ENCODE peak calls at places on chromosomes 7 and 10, in ten cellular contexts. E, R, I, O, N, K, P, Y, V and S are unnamed samples.

GRCh38 chr10:102435529-102436233 is 3.3 kb upstream of the CUEDC2 start:
- DNase-seq in I (no peak), P (no peak), K (peak), V (peak), N (no peak), E (peak), R (no peak), O (no peak), Y (no peak), S (no peak)

GRCh38 chr7:158495780-158496179 is 91.8 kb downstream of the PTPRN2 start:
- DNase-seq in I (no peak), V (no peak), N (no peak), R (peak), O (no peak), K (peak), Y (no peak), P (peak), E (peak), S (peak)

GRCh38 chr10:91432175-91432574 is 22.0 kb downstream of the HECTD2 start:
- DNase-seq in I (no peak), K (no peak), Y (no peak), V (no peak), N (no peak), O (no peak), P (no peak), E (no peak), R (no peak), S (no peak)

GRCh38 chr10:29392376-29393021 is 103.6 kb downstream of the LYZL1 start:
- DNase-seq in N (no peak), K (no peak), V (no peak), R (peak), P (peak), Y (no peak), I (peak), O (no peak), E (peak), S (peak)

GRCh38 chr7:129821476-129821875 is 131.3 kb downstream of the UBE2H start:
- DNase-seq in E (no peak), O (no peak), K (no peak), I (no peak), P (no peak), R (no peak), Y (no peak), N (no peak), V (no peak), S (no peak)

GRCh38 chr7:151080091-151080521 is 503 bp downstream of the FASTK start:
- DNase-seq in R (no peak), Y (no peak), K (peak), V (no peak), I (peak), E (no peak), N (no peak), O (no peak), P (peak), S (no peak)

GRCh38 chr10:70579234-70580002 is 23.1 kb downstream of the PRF1 start:
- DNase-seq in O (no peak), R (no peak), V (no peak), I (no peak), P (no peak), K (peak), N (no peak), E (peak), Y (no peak), S (peak)

GRCh38 chr10:44173558-44173894 is 211.4 kb downstream of the CXCL12 start:
- DNase-seq in N (no peak), K (no peak), P (no peak), R (no peak), Y (no peak), I (peak), E (peak), V (no peak), O (no peak), S (no peak)

GRCh38 chr10:43292745-43293676 is 26.1 kb upstream of the RASGEF1A start:
- DNase-seq in P (no peak), K (peak), V (peak), Y (peak), O (peak), R (peak), I (peak), E (peak), N (peak), S (peak)

GRCh38 chr7:48096273-48096672 is 7.2 kb downstream of the UPP1 start:
- DNase-seq in N (no peak), K (peak), I (no peak), V (peak), P (no peak), R (no peak), Y (no peak), E (no peak), O (no peak), S (no peak)

GRCh38 chr10:47024399-47025252 is 113.4 kb downstream of the PTPN20 start:
- DNase-seq in N (peak), Y (peak), O (no peak), R (peak), V (peak), I (peak), K (peak), P (peak), E (peak), S (peak)

GRCh38 chr7:16710641-16711040 is 42.9 kb upstream of the TSPAN13 start:
- DNase-seq in K (no peak), V (no peak), I (no peak), P (no peak), N (no peak), R (no peak), O (no peak), E (no peak), Y (no peak), S (no peak)

GRCh38 chr10:28533315-28533564 is 322 bp downstream of the WAC start:
- DNase-seq in I (no peak), N (no peak), P (peak), R (no peak), V (no peak), Y (no peak), K (no peak), E (no peak), O (no peak), S (no peak)

GRCh38 chr7:93894966-93895650 is 4.6 kb upstream of the TFPI2 start:
- DNase-seq in R (no peak), P (no peak), O (no peak), I (no peak), E (no peak), V (no peak), K (no peak), Y (no peak), N (no peak), S (no peak)

GRCh38 chr10:101716891-101717659 is 22.1 kb upstream of the FBXW4 start:
- DNase-seq in P (peak), N (no peak), V (no peak), Y (no peak), K (peak), I (no peak), R (peak), O (no peak), E (no peak), S (no peak)

GRCh38 chr7:156474241-156474743 is 166.3 kb upstream of the RNF32 start:
- DNase-seq in I (peak), Y (no peak), P (no peak), O (no peak), V (no peak), E (peak), K (peak), R (no peak), N (no peak), S (peak)

GRCh38 chr10:70175516-70175915 is 5.2 kb upstream of the SAR1A start:
- DNase-seq in P (no peak), R (no peak), V (no peak), Y (no peak), I (no peak), N (no peak), K (no peak), E (peak), O (no peak), S (no peak)

GRCh38 chr7:84245831-84246230 is 51.2 kb upstream of the SEMA3A start:
- DNase-seq in Y (no peak), R (no peak), K (no peak), V (no peak), I (no peak), P (no peak), O (no peak), N (no peak), E (no peak), S (no peak)

GRCh38 chr10:31063839-31064238 is 32.2 kb upstream of the ZNF438 start:
- DNase-seq in N (no peak), P (no peak), R (no peak), E (no peak), V (no peak), O (no peak), Y (no peak), I (no peak), K (no peak), S (no peak)

GRCh38 chr10:11823122-11823988 is at the start of gene PROSER2:
- DNase-seq in O (no peak), R (no peak), N (no peak), P (no peak), Y (no peak), V (peak), K (peak), E (peak), I (no peak), S (peak)

GRCh38 chr10:110443239-110444008 is 54.3 kb upstream of the DUSP5 start:
- DNase-seq in I (no peak), E (no peak), Y (no peak), V (peak), P (no peak), N (no peak), R (no peak), O (no peak), K (no peak), S (no peak)